ENCODE peak calls at places on chromosome 14, in four cellular contexts. T, U, P and G are unnamed samples.

GRCh38 chr14:100815478-100816285 is 10.2 kb upstream of the MEG3 start:
- DNase-seq in U (no peak), P (no peak), T (peak; percentile 87), G (no peak)

GRCh38 chr14:36226164-36226563 is 49.6 kb upstream of the PTCSC3 start:
- DNase-seq in U (no peak), P (no peak), T (peak; percentile 25), G (no peak)

GRCh38 chr14:104223101-104223809 is 84.9 kb downstream of the KIF26A start:
- DNase-seq in T (no peak), P (peak; percentile 38), U (no peak), G (no peak)

GRCh38 chr14:21749306-21749868 is 75.8 kb upstream of the OR4E1 start:
- DNase-seq in U (no peak), T (no peak), P (no peak), G (no peak)

GRCh38 chr14:92984082-92984788 is 61.3 kb downstream of the CHGA start:
- DNase-seq in U (no peak), P (no peak), T (no peak), G (no peak)

GRCh38 chr14:100554082-100554677 is 33.0 kb downstream of the BEGAIN start:
- DNase-seq in U (no peak), T (no peak), P (peak; percentile 88), G (peak; percentile 89)

GRCh38 chr14:101451166-101451565 is 110.1 kb upstream of the DIO3 start:
- DNase-seq in P (no peak), U (no peak), T (no peak), G (no peak)

GRCh38 chr14:22106700-22107697 is 433.4 kb upstream of the OR4E1 start:
- DNase-seq in P (no peak), T (peak; percentile 29), U (no peak), G (no peak)

GRCh38 chr14:82394916-82395315 is 861.3 kb upstream of the SEL1L start:
- DNase-seq in T (no peak), P (no peak), U (no peak), G (no peak)

DNA sequence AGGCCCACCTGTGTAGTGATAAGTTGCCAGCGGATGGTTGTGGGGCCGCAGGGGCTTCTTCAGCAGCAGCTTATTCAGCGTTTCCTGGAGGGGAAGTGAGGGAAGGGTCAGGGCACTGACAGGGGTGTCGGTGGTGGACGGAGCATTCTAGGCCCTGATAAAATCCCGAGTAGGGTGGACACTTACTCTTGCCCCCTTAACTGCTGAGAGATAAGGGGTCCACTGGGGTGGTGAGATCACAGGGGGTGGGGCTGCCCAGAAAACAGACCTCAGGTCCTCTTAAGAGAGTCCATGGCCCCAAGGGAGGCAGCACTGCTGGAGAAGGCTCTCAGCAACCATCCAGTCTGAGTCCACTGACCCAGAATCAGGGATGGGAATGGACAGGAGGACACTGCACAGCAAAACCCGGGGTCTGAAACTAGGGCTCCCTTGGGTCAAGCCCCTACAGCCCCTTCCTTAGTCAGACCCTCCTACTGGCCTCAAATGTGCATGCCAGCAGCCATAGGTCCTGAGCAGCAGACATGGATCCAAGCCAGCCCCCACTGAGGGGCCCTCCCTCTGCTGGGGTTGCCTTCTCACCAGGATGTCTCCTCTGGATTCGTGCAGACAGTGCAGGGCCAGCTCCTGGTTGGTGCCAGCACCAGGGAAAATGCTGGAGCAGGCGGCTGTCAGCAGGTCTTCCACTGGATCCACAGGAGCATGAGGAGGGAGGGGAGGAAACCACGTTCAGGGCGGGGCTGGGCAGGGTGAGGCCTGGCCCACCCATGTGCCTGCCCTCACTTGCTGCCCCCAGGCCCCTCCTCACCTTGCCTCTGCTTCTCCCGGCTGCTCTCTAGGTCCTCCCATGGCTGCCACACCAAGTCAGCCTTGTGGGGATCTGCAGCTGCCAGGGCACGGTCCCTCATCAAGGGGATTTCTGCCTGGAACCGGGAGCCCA is 12.1 kb upstream of the PNMA1 start:
- DNase-seq in P (no peak), U (no peak), T (no peak), G (no peak)
- H3K4me1 ChIP-seq in P (peaks cover 79% of the 10 kb centered on the region), U (peaks cover 6% of the 10 kb centered on the region), T (peaks cover 36% of the 10 kb centered on the region), G (no peaks in the 10 kb centered on the region)

DNA sequence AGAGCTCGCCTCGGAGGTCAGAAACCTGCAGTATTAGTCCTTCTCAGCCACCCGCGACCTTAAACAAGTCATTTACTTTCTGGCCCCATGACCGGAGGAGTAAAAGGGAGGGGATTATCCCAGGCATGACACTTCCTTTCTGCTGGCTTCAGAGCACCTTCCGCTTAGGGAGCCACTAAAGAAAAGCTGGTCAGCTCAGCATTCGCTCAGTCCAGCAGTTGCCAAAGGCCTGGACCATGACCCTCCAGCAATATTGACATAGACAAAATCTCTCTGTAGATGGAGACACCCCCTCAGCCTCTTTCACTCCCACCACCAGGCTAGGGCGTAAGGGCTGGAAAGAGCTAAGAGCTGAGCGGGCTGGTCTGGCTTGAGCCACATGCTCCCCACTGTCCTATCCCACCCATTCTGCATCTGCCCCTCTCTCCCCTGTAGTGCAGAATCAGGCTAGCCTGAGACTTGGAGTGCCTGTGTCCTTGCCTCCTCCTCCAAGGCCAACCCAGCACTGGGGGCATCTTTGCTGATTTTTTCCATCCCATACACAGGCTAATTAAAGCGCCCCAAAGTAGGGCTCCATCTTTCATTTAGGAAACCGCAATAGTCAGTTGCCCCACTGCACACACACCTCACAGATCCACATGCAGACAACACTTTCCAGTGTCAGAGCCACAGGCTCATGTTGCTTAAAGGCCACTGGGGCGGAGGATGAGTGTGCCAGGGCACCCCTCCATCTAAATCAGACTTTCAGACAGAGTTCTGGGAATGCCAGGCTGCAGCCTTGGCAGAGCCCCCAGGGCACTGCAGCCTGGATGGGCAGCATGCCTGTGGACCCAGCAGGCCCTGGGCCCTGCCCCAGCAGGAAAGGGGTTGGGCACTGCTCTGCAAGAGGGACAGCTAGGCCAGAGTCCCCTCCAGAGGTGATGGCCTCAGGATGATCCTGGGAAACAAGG is 4.0 kb upstream of the CPNE6 start:
- DNase-seq in P (no peak), T (no peak), U (no peak), G (no peak)
- H3K27ac ChIP-seq in P (peak overlapping the region; percentile 68), T (no peak overlapping the region), U (no peak overlapping the region), G (no peak overlapping the region)

GRCh38 chr14:42316746-42317145 is 710.1 kb downstream of the LRFN5 start:
- DNase-seq in U (no peak), T (no peak), P (no peak), G (no peak)
- TF ChIP-seq CTCF in U (no peak), T (no peak), P (no peak), G (no peak)

GRCh38 chr14:105421723-105422615 is 2.3 kb downstream of the MTA1 start:
- DNase-seq in P (no peak), T (no peak), U (no peak), G (no peak)

GRCh38 chr14:105424861-105425260 is 5.2 kb downstream of the MTA1 start:
- DNase-seq in T (no peak), U (no peak), P (no peak), G (no peak)

GRCh38 chr14:105425823-105426247 is 6.2 kb downstream of the MTA1 start:
- DNase-seq in T (no peak), U (no peak), P (no peak), G (no peak)

GRCh38 chr14:105422695-105423487 is 3.3 kb downstream of the MTA1 start:
- DNase-seq in P (no peak), U (no peak), T (no peak), G (no peak)

DNA sequence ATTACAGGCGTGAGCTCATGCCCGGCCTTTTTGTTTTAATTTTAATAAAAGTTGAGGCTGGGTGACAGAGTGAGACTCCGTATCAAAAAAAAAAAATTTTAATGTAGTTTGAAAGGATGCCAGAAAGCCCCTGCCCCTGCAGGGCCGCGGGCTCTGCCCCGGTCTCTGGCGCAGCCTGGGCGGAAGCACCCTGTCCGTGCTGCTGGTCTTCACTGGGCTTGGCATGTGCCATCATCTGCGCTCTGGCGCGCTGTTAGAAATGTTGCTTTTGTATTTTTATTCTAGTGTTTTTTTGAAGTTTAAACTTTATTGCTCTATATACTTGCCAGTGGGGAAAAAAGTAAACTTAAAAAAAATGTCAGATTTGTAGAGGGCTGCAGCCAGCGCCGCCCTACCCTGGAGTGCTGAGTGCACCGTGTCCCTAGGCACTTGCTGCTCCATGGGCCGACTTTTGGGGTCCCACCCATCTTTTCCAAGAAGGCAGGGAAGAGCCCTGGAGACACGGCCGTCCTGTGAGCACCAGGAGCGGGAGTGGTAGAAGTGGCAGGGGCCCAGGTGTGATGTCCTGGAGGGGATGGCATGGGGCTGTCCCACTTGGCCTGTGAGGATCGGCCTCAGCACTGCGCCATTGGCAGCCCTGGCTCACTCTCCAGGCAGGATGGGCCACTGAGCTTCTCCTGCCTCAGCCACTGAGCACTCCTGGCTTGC is 4.0 kb downstream of the MTA1 start:
- DNase-seq in P (no peak), T (no peak), U (no peak), G (no peak)
- H3K4me1 ChIP-seq in P (peaks cover 31% of the 10 kb centered on the region), T (peaks cover 18% of the 10 kb centered on the region), U (peaks cover 14% of the 10 kb centered on the region), G (peaks cover 25% of the 10 kb centered on the region)

GRCh38 chr14:39369029-39369428 is 63.2 kb downstream of the FBXO33 start:
- DNase-seq in P (no peak), T (no peak), U (no peak), G (no peak)
- H3K27ac ChIP-seq in P (no peak overlapping the region), T (no peak overlapping the region), U (no peak overlapping the region), G (no peak overlapping the region)

GRCh38 chr14:94532462-94532861 is 23.2 kb upstream of the SERPINA12 start:
- DNase-seq in P (no peak), U (no peak), T (no peak), G (no peak)

GRCh38 chr14:94539181-94539580 is 22.1 kb upstream of the SERPINA4 start:
- DNase-seq in T (no peak), P (no peak), U (no peak), G (no peak)

GRCh38 chr14:94538070-94538740 is 23.0 kb upstream of the SERPINA4 start:
- DNase-seq in T (no peak), U (no peak), P (no peak), G (no peak)

GRCh38 chr14:94540031-94540794 is 21.0 kb upstream of the SERPINA4 start:
- DNase-seq in P (no peak), T (peak; percentile 9), U (no peak), G (peak; percentile 27)

DNA sequence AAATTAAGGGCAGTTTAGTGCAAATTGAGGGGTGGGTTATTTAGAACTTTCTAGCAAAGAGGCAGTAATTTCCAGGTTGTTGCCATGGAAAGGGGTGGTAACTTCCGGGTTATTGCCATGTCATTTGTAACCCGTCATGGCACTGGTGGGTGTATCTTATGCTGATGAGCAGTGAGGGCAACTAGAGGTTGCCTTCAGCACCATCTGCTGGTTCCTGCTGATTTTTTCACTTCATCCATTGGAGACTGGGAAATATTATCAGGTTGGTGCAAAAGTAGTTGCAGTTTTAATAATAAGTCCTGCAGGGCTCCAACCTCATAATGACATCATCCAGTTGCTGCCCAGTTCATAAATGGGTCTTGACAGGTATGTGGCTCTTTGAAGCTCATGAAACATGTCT is 24.4 kb upstream of the SERPINA4 start:
- DNase-seq in T (no peak), P (no peak), U (no peak), G (no peak)
- TF ChIP-seq CTCF in T (no peak), P (no peak), U (no peak), G (no peak)

DNA sequence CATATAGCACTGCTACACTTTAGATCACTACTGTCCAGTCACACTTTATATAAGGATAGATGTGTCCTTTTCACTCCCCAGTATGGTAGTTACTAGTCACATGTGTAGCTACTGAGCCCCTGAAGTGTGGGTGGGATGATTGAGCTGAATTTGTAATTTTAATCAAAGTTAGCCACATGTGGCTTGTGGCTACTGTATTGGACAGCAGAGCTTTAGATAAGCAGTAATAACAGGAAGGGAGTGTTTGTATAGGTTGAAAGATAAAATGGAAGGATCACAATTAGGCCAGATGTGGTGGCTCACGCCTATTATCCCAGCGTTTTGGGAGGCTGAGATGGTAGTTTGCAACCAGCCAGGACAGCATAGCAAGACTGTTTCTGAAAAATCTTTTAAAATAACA is 23.5 kb downstream of the NAA30 start:
- DNase-seq in U (no peak), T (no peak), P (no peak), G (no peak)
- H3K4me1 ChIP-seq in U (no peaks in the 10 kb centered on the region), T (no peaks in the 10 kb centered on the region), P (no peaks in the 10 kb centered on the region), G (no peaks in the 10 kb centered on the region)

GRCh38 chr14:76917158-76917596 is 91.0 kb downstream of the LRRC74A start:
- DNase-seq in P (peak; percentile 70), T (peak; percentile 84), U (no peak), G (peak; percentile 76)
- H3K27ac ChIP-seq in P (peak overlapping the region; percentile 84), T (peak overlapping the region; percentile 86), U (peak overlapping the region; percentile 88), G (peak overlapping the region; percentile 71)